ENCODE peak calls at places on chromosomes 2 and 18, in nine cellular contexts. I is IMR-90, Y is breast epithelium, C is A549, L is transverse colon, D is ovary, K is heart left ventricle, O is spleen, V is GM12891. U is an unnamed sample.
A peak's percentile ranks its signal among the peaks of the same experiment; 100 is the strongest.

GRCh38 chr2:160109939-160110673 is 47.7 kb upstream of the PLA2R1 start:
- DNase-seq in Y (peak; percentile 56), I (peak; percentile 80), V (no peak), O (no peak), C (peak; percentile 35), L (peak; percentile 64), D (peak; percentile 69), K (peak; percentile 55), U (peak; percentile 62)

GRCh38 chr2:127170452-127171197 is 49.5 kb downstream of the CYP27C1 start:
- DNase-seq in L (no peak), C (no peak), Y (no peak), V (no peak), I (no peak), K (no peak), O (peak; percentile 48), D (no peak), U (peak; percentile 23)

GRCh38 chr2:86617738-86618137 is 5.9 kb downstream of the RNF103 start:
- DNase-seq in O (no peak), I (no peak), L (no peak), V (no peak), C (no peak), Y (no peak), D (no peak), K (no peak), U (no peak)

GRCh38 chr18:65257157-65257556 is 493.7 kb upstream of the CDH7 start:
- DNase-seq in L (no peak), K (no peak), C (no peak), O (no peak), D (no peak), V (no peak), I (no peak), Y (no peak), U (no peak)

GRCh38 chr18:74292541-74292858 is 737 bp upstream of the CYB5A start:
- DNase-seq in L (no peak), I (no peak), Y (no peak), O (no peak), V (no peak), D (no peak), C (no peak), K (no peak), U (no peak)

GRCh38 chr2:147425437-147426038 is 419.3 kb upstream of the ACVR2A start:
- DNase-seq in I (no peak), O (no peak), K (no peak), D (no peak), L (no peak), V (no peak), C (no peak), Y (no peak), U (no peak)

GRCh38 chr2:217945530-217945929 is 57.3 kb downstream of the TNS1 start:
- DNase-seq in C (no peak), K (no peak), D (peak; percentile 26), I (no peak), L (no peak), Y (peak; percentile 27), V (no peak), O (peak; percentile 34), U (no peak)

GRCh38 chr2:234980476-234981187 is 28.8 kb downstream of the SH3BP4 start:
- DNase-seq in I (no peak), K (no peak), L (peak; percentile 52), C (no peak), D (no peak), V (no peak), O (no peak), Y (no peak), U (no peak)

GRCh38 chr2:240615830-240616547 is 9.3 kb upstream of the GPR35 start:
- DNase-seq in D (peak; percentile 44), C (no peak), Y (no peak), I (no peak), L (peak; percentile 5), K (peak; percentile 16), O (peak; percentile 69), V (no peak), U (peak; percentile 1)

GRCh38 chr2:65018141-65018582 is 29.0 kb downstream of the SLC1A4 start:
- DNase-seq in C (no peak), L (peak; percentile 23), D (no peak), V (no peak), Y (no peak), O (peak; percentile 83), K (peak; percentile 58), I (no peak), U (no peak)

GRCh38 chr2:164178835-164179470 is 442.3 kb downstream of the GRB14 start:
- DNase-seq in D (no peak), L (no peak), C (no peak), V (no peak), Y (no peak), I (peak; percentile 24), K (no peak), O (no peak), U (no peak)

GRCh38 chr18:5073026-5073944 is 123.8 kb downstream of the AKAIN1 start:
- DNase-seq in D (no peak), O (no peak), L (peak; percentile 32), V (no peak), C (no peak), Y (no peak), I (peak; percentile 15), K (no peak), U (no peak)

GRCh38 chr2:209463226-209463625 is 39.4 kb downstream of the MAP2 start:
- DNase-seq in I (no peak), D (no peak), L (no peak), O (no peak), Y (no peak), V (no peak), K (no peak), C (peak; percentile 5), U (no peak)

GRCh38 chr2:36919041-36919837 is 47.1 kb downstream of the STRN start:
- DNase-seq in K (no peak), L (no peak), I (peak; percentile 7), C (no peak), D (no peak), V (no peak), O (no peak), Y (no peak), U (no peak)

GRCh38 chr18:42925036-42925435 is 190.4 kb downstream of the RIT2 start:
- DNase-seq in O (no peak), K (no peak), Y (no peak), V (no peak), C (no peak), I (no peak), D (no peak), L (no peak), U (no peak)

GRCh38 chr18:78782951-78783563 is 196.6 kb upstream of the SALL3 start:
- DNase-seq in C (no peak), V (no peak), I (no peak), K (no peak), Y (no peak), O (peak; percentile 70), L (no peak), D (no peak), U (no peak)

GRCh38 chr18:78784861-78785260 is 194.8 kb upstream of the SALL3 start:
- DNase-seq in L (no peak), K (no peak), C (no peak), O (peak; percentile 43), I (no peak), Y (no peak), D (no peak), V (no peak), U (no peak)

GRCh38 chr18:78785706-78786105 is 193.9 kb upstream of the SALL3 start:
- DNase-seq in O (no peak), Y (no peak), D (no peak), I (no peak), K (no peak), L (no peak), C (no peak), V (no peak), U (no peak)

GRCh38 chr18:78781601-78781960 is 198.0 kb upstream of the SALL3 start:
- DNase-seq in L (no peak), D (no peak), Y (no peak), K (no peak), C (no peak), O (no peak), I (no peak), V (no peak), U (no peak)

DNA sequence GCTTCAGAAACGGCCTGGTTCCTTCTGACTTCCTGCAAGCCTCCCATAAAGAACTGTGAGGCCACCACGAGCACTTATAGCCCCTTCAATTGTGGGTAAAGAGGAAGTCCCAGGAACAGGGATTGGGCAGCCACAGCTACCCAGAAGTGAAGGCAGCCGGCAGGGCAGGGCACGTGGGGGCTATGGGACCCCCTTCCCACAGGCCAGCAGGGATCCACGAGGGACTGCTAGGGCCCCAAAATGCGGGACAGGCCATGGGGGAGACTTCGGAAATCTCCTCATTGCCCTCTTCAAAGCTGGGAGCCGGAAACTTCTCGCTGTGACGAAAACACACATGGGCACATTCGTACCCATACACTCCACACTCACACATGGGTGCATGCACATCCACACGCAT is 196.1 kb upstream of the SALL3 start:
- DNase-seq in K (no peak), D (no peak), V (no peak), C (no peak), I (no peak), O (peak; percentile 45), L (no peak), Y (no peak), U (no peak)
- TF ChIP-seq POLR2A in K (no peak), D (no peak), V (no peak), C (no peak), I (no peak), O (no peak), L (no peak), Y (no peak), U (no peak)

GRCh38 chr2:183089192-183089851 is 10.8 kb downstream of the DUSP19 start:
- DNase-seq in D (no peak), I (no peak), O (no peak), K (no peak), C (no peak), L (no peak), V (no peak), Y (no peak), U (no peak)
- TF ChIP-seq POLR2A in D (no peak), I (no peak), O (no peak), K (no peak), C (no peak), L (no peak), V (no peak), Y (no peak), U (no peak)

DNA sequence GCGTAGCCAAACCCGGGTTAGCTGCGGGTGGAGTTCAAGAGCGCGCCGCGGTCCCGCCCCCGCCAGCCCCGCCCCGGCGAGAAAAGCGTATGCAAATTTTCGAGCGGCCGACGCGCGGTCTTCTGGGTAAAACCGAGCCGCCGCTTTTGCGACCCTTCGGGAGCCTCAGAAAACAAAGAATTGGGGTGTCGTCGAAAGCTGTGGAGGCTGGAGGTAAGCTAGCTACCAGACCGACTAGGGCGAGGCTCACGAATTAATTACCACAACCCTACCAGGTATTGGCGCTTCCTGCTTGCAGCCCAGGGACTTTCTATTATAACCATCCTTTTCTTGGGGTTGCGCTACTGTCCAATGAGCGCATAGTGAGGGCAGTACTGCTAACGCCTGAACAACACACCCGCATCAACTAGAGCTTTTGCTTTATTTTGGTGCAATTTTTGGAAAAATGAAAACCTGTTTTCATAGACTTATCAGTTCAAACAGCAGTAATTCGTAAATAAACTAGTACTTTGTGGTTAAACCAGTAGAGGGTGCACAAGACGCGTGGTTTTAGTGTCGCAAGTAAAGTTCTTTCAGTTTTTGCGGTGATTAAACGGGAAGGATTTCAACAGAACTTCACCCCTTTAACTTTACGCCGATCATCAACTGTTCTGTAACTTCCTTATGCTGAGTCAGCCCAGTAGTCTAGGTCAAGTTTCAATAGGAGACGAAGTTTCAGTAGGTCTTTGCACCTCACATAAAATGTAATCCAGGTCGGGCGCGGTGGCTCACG is at the start of gene RNU4ATAC:
- DNase-seq in D (peak; percentile 90), K (peak; percentile 86), I (peak; percentile 99), O (peak; percentile 96), L (peak; percentile 87), C (peak; percentile 82), V (peak; percentile 63), Y (peak; percentile 85), U (peak; percentile 89)
- TF ChIP-seq POLR2A in D (peak; percentile 97), K (peak; percentile 98), I (peak; percentile 99), O (peak; percentile 99), L (peak; percentile 100), C (peak; percentile 98), V (peak; percentile 100), Y (peak; percentile 99), U (peak; percentile 100)

GRCh38 chr2:24822049-24822706 is 29.0 kb downstream of the CENPO start:
- DNase-seq in D (no peak), K (no peak), I (no peak), L (no peak), Y (no peak), V (no peak), O (no peak), C (no peak), U (no peak)
- TF ChIP-seq POLR2A in D (no peak), K (no peak), I (no peak), L (no peak), Y (no peak), V (no peak), O (no peak), C (no peak), U (no peak)

U was measured in gastrocnemius medialis.